ENCODE peak calls at places on chromosomes 4 and X, in ten cellular contexts. R is osteoblast; D is effector memory CD4-positive, alpha-beta T cell; U is CD8-positive, alpha-beta memory T cell; Y is dorsolateral prefrontal cortex; W is GM23248; P is CD4-positive, CD25-positive, alpha-beta regulatory T cell; M is fibroblast of lung; A is endodermal cell; J is SJSA1. X is an unnamed sample.

GRCh38 chr4:109411964-109412363 is 21.7 kb upstream of the SEC24B start:
- DNase-seq in R (no peak), D (no peak), U (no peak), Y (no peak), W (no peak), P (no peak), M (no peak), A (no peak), J (no peak), X (peak; percentile 32)

GRCh38 chr4:155510771-155511170 is 134.0 kb upstream of the MAP9 start:
- DNase-seq in R (no peak), D (no peak), U (no peak), Y (no peak), W (no peak), P (no peak), M (no peak), A (no peak), J (no peak), X (no peak)

GRCh38 chr4:156933633-156934258 is 37.9 kb downstream of the PDGFC start:
- DNase-seq in R (no peak), D (no peak), U (no peak), Y (no peak), W (peak; percentile 88), P (no peak), M (peak; percentile 97), A (no peak), J (peak; percentile 48), X (peak; percentile 46)

GRCh38 chr4:113537183-113537977 is 224.2 kb downstream of the CAMK2D start:
- DNase-seq in R (no peak), D (no peak), U (no peak), Y (no peak), W (no peak), P (no peak), M (no peak), A (no peak), J (no peak), X (no peak)

GRCh38 chr4:17567267-17567666 is 9.7 kb upstream of the LAP3 start:
- DNase-seq in R (no peak), D (no peak), U (no peak), Y (no peak), W (peak; percentile 35), P (no peak), M (peak; percentile 20), A (no peak), J (no peak), X (no peak)

GRCh38 chrX:10769696-10770619 is 149.6 kb upstream of the MID1 start:
- DNase-seq in R (no peak), D (no peak), U (no peak), Y (no peak), W (peak; percentile 57), P (no peak), M (peak; percentile 49), A (no peak), J (no peak), X (peak; percentile 27)

GRCh38 chr4:181618896-181619295 is 624.3 kb upstream of the TENM3 start:
- DNase-seq in R (no peak), D (no peak), U (no peak), Y (no peak), W (no peak), P (no peak), M (no peak), A (peak; percentile 71), J (no peak), X (no peak)

GRCh38 chr4:111399523-111400135 is 745.6 kb upstream of the FAM241A start:
- DNase-seq in R (no peak), D (no peak), U (no peak), Y (peak; percentile 13), W (peak; percentile 51), P (no peak), M (peak; percentile 48), A (no peak), J (peak; percentile 36), X (no peak)

GRCh38 chr4:107164962-107165361 is 128.8 kb upstream of the DKK2 start:
- DNase-seq in R (no peak), D (no peak), U (no peak), Y (no peak), W (no peak), P (no peak), M (no peak), A (no peak), J (no peak), X (no peak)

GRCh38 chr4:166252487-166253402 is 379.7 kb downstream of the TLL1 start:
- DNase-seq in R (no peak), D (no peak), U (no peak), Y (no peak), W (peak; percentile 20), P (no peak), M (peak; percentile 13), A (peak; percentile 60), J (peak; percentile 6), X (peak; percentile 34)

GRCh38 chr4:88975925-88976511 is 81.0 kb downstream of the FAM13A start:
- DNase-seq in R (peak; percentile 18), D (no peak), U (no peak), Y (no peak), W (no peak), P (no peak), M (no peak), A (no peak), J (no peak), X (no peak)

GRCh38 chr4:115233600-115233999 is 120.2 kb upstream of the NDST4 start:
- DNase-seq in R (no peak), D (no peak), U (no peak), Y (no peak), W (no peak), P (no peak), M (no peak), A (no peak), J (no peak), X (no peak)

GRCh38 chrX:66634272-66634671 is 4.6 kb downstream of the EDA2R start:
- DNase-seq in R (no peak), D (no peak), U (no peak), Y (no peak), W (peak; percentile 33), P (no peak), M (peak; percentile 51), A (no peak), J (no peak), X (no peak)
- H3K27ac ChIP-seq in R (peak overlapping the region; percentile 36), D (no peak overlapping the region), U (no peak overlapping the region), Y (no peak overlapping the region), W (peak overlapping the region; percentile 81), P (no peak overlapping the region), M (peak overlapping the region; percentile 51), A (no peak overlapping the region), J (no peak overlapping the region), X (no peak overlapping the region)

DNA sequence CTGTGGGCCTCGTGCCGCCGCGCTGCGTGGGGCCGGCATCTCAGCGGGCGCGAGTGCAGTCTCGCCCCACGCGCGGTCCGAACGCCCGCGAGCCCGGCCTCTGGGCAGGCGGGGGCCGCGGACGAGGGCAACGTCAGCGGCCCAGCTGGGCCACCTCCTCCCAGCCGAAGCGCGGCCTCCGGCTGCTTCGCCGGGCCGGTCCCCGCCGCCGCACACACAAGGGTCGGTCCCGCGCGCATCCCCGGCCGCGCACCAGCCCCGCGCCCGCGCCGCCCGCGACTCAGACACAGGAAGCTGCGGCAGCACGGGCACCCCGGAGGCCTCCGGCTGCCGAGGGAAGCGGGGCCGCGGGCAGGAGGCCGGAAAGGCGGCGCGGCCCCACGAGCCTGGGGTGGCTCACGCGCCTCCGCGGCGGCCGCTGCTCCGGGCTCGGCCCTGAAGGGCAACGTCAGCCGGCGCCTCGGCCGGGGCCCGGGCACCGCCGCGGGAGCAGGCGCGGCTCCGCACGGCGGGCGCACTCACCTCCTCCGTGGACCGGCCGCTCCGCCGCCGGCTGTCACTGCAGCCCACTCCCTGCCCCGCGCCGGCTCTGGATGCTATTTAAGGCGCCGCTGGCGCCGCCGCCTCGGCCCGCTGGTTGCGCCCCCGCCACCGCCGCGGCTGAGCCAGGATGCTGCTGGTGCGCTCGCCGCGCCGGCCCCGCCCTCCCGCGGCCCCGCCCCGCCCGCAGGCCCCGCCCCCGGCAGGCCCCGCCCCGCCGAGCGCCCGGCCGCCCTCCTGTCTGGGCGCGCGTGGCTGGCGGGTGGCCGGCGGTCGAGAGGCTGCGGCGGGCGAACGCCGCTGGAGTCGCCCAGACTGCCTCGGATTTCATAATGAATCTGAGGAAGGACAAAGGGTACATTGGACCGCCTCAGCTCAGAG is at the start of gene ACSL1:
- DNase-seq in R (peak; percentile 100), D (peak; percentile 71), U (peak; percentile 77), Y (peak; percentile 86), W (peak; percentile 87), P (peak; percentile 74), M (peak; percentile 63), A (peak; percentile 89), J (peak; percentile 61), X (peak; percentile 48)
- H3K27ac ChIP-seq in R (peak within 1 kb of the TSS; percentile 0), D (peak within 1 kb of the TSS; percentile 61), U (peak within 1 kb of the TSS; percentile 55), Y (peak within 1 kb of the TSS; percentile 87), W (peak within 1 kb of the TSS; percentile 36), P (peak within 1 kb of the TSS; percentile 74), M (peak within 1 kb of the TSS; percentile 6), A (no peak within 1 kb of the TSS), J (peak within 1 kb of the TSS; percentile 58), X (peak within 1 kb of the TSS; percentile 40)

DNA sequence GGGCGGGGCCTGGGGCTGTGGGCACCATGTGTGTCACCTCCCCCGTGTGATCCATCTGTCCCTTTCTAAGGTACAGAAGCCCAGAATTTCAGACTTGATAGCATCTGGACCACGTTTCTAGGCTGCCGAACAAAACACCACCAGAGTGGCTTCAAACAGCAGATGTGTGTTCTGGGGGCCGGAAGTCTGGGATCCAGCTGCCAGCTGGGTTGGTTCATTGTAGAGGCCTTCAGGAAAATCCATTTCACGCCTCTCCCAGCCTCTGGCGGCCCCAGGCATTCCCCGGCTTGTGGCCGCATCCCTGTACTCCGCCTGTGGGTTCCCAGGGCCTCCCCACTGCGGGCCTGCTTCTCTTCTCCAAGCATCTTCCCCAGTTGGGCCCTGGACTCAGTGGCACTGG is 39.6 kb upstream of the GPR78 start:
- DNase-seq in R (peak; percentile 71), D (no peak), U (no peak), Y (no peak), W (no peak), P (no peak), M (no peak), A (no peak), J (no peak), X (no peak)
- H3K27ac ChIP-seq in R (no peak overlapping the region), D (no peak overlapping the region), U (no peak overlapping the region), Y (no peak overlapping the region), W (no peak overlapping the region), P (no peak overlapping the region), M (no peak overlapping the region), A (no peak overlapping the region), J (no peak overlapping the region), X (no peak overlapping the region)

DNA sequence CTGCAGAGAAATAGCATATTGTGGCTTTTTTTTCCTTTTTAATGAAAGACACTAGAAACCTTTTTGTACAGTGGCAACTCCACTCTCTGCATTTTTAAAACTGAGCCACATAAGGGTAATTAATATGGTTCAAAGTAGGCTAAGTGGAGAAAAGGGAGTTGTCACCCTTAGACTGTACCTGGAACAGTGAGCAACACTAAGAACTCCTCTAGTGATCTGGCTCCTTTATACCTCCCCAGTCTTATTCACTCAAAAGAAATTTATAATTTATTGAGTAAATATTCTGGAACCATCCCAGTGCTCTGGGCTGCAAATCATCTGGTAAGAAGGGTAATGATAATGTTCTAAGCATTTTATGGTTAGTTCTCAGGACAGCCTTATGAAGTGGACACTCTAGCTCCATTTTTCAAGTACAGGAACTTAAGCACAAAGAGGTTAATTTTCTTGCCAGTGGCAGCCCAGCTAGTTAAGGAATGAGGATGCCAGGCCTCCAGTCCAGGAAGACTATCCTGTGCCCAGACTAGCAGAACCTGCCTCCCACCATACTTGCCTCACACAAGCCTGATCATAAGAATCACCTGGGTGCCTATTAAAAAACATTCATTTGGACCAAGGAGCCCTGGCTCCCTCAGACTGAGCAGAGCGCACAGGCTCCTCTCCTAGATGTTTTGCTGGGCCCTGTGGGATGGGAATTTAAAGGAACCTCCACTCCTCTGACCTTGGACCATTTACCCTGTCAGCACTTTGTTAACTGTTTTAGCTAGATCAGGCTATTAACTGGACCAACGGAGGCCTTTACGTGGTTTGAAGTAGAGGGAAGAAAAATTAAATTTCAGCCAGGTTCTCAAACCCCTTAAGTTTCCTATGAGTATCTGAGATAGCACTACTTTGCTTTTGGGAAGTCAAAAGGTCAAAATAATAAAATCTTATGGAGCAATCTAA is 102.6 kb downstream of the PDE5A start:
- DNase-seq in R (no peak), D (no peak), U (no peak), Y (no peak), W (peak; percentile 35), P (no peak), M (peak; percentile 71), A (no peak), J (peak; percentile 18), X (peak; percentile 41)
- H3K27ac ChIP-seq in R (peak overlapping the region; percentile 79), D (no peak overlapping the region), U (no peak overlapping the region), Y (no peak overlapping the region), W (peak overlapping the region; percentile 62), P (no peak overlapping the region), M (peak overlapping the region; percentile 65), A (no peak overlapping the region), J (peak overlapping the region; percentile 98), X (peak overlapping the region; percentile 99)